ENCODE peak calls at places on chromosomes 3 and 15, in four cellular contexts. Z is left ventricle myocardium superior, M is psoas muscle, G is renal cortical epithelial cell. U is an unnamed sample.

GRCh38 chr15:32117122-32117521 is 86.8 kb downstream of the CHRNA7 start:
- DNase-seq in Z (no peak), M (no peak), G (no peak), U (no peak)

GRCh38 chr15:83295417-83295816 is 11.0 kb upstream of the BNC1 start:
- DNase-seq in Z (no peak), M (no peak), G (no peak), U (no peak)

GRCh38 chr15:42456971-42457370 is 34.0 kb downstream of the ZNF106 start:
- DNase-seq in Z (no peak), M (no peak), G (no peak), U (no peak)

GRCh38 chr15:74442063-74442462 is 8.3 kb upstream of the SEMA7A start:
- DNase-seq in Z (no peak), M (no peak), G (no peak), U (no peak)

GRCh38 chr3:99410789-99411311 is 227.5 kb upstream of the COL8A1 start:
- DNase-seq in Z (no peak), M (no peak), G (peak), U (peak)

GRCh38 chr3:13878711-13879101 is 1.2 kb downstream of the WNT7A start:
- DNase-seq in Z (no peak), M (no peak), G (no peak), U (no peak)

GRCh38 chr3:141326123-141326522 is 42.2 kb upstream of the ZBTB38 start:
- DNase-seq in Z (no peak), M (no peak), G (peak), U (no peak)

GRCh38 chr3:78349571-78349970 is 1309.7 kb downstream of the ROBO2 start:
- DNase-seq in Z (no peak), M (no peak), G (no peak), U (no peak)

GRCh38 chr15:66429117-66429516 is 42.4 kb downstream of the MAP2K1 start:
- DNase-seq in Z (no peak), M (no peak), G (no peak), U (no peak)

GRCh38 chr3:65871305-65872141 is 167.2 kb downstream of the MAGI1 start:
- DNase-seq in Z (peak), M (peak), G (peak), U (no peak)

GRCh38 chr3:40160933-40161332 is 148.6 kb upstream of the EIF1B start:
- DNase-seq in Z (no peak), M (no peak), G (no peak), U (no peak)

GRCh38 chr3:101253429-101253828 is 66.9 kb downstream of the IMPG2 start:
- DNase-seq in Z (no peak), M (no peak), G (peak), U (no peak)

GRCh38 chr3:113546414-113546893 is 14.1 kb downstream of the SIDT1 start:
- DNase-seq in Z (no peak), M (no peak), G (no peak), U (no peak)

GRCh38 chr3:41301548-41301947 is 102.2 kb downstream of the CTNNB1 start:
- DNase-seq in Z (no peak), M (no peak), G (peak), U (no peak)

GRCh38 chr3:194249323-194250103 is 101.6 kb downstream of the CPN2 start:
- DNase-seq in Z (peak), M (no peak), G (no peak), U (no peak)

GRCh38 chr3:24502690-24503089 is 8.0 kb upstream of the THRB start:
- DNase-seq in Z (no peak), M (no peak), G (peak), U (no peak)

GRCh38 chr3:44468572-44469520 is 8.6 kb downstream of the ZNF445 start:
- DNase-seq in Z (no peak), M (no peak), G (peak), U (no peak)

GRCh38 chr15:50487287-50487686 is 59.2 kb downstream of the USP50 start:
- DNase-seq in Z (no peak), M (no peak), G (no peak), U (no peak)

GRCh38 chr3:184381261-184382224 is 1.7 kb downstream of the CHRD start:
- DNase-seq in Z (peak), M (no peak), G (no peak), U (no peak)

GRCh38 chr3:52896613-52897012 is 735 bp downstream of the STIMATE start:
- DNase-seq in Z (no peak), M (no peak), G (no peak), U (no peak)

GRCh38 chr3:52091566-52092290 is 35.4 kb upstream of the DUSP7 start:
- DNase-seq in Z (no peak), M (peak), G (peak), U (no peak)

GRCh38 chr3:126883241-126883640 is 99.7 kb upstream of the PLXNA1 start:
- DNase-seq in Z (no peak), M (no peak), G (peak), U (no peak)

GRCh38 chr15:70062321-70062956 is 35.3 kb downstream of the TLE3 start:
- DNase-seq in Z (peak), M (peak), G (peak), U (peak)

GRCh38 chr3:195176776-195177175 is 94.2 kb downstream of the XXYLT1 start:
- DNase-seq in Z (no peak), M (no peak), G (no peak), U (no peak)

GRCh38 chr3:100957407-100958100 is 35.7 kb downstream of the ABI3BP start:
- DNase-seq in Z (no peak), M (no peak), G (no peak), U (peak)